ENCODE peak calls at places on chromosomes 13 and 19, in five cellular contexts. One of them, this sample, is unnamed. For H3K4me1, the result is how much of the 10 kb centered on the place peaks cover.

GRCh38 chr19:15129856-15130580 is 22.8 kb downstream of the SYDE1 start:
- DNase-seq in psoas muscle: no peak
- DNase-seq in CD8-positive, alpha-beta T cell: no peak
- DNase-seq in PC-9: peak
- DNase-seq in BE2C: no peak
- DNase-seq in this sample: peak

GRCh38 chr19:7701654-7702457 is at the start of gene FCER2:
- DNase-seq in CD8-positive, alpha-beta T cell: no peak
- DNase-seq in psoas muscle: no peak
- DNase-seq in BE2C: no peak
- DNase-seq in PC-9: no peak
- DNase-seq in this sample: no peak

GRCh38 chr13:107079423-107080099 is 511.6 kb upstream of the ARGLU1 start:
- DNase-seq in PC-9: no peak
- DNase-seq in psoas muscle: no peak
- DNase-seq in BE2C: no peak
- DNase-seq in CD8-positive, alpha-beta T cell: no peak
- DNase-seq in this sample: no peak

GRCh38 chr13:73765651-73766384 is 368.4 kb downstream of the KLF12 start:
- DNase-seq in psoas muscle: peak
- DNase-seq in CD8-positive, alpha-beta T cell: peak
- DNase-seq in PC-9: no peak
- DNase-seq in BE2C: peak
- DNase-seq in this sample: peak

GRCh38 chr13:36819811-36820140 is 754 bp downstream of the RFXAP start:
- DNase-seq in CD8-positive, alpha-beta T cell: peak
- DNase-seq in BE2C: peak
- DNase-seq in PC-9: no peak
- DNase-seq in psoas muscle: no peak
- DNase-seq in this sample: no peak

GRCh38 chr13:48975101-48975925 is at the start of gene FNDC3A:
- DNase-seq in psoas muscle: peak
- DNase-seq in PC-9: peak
- DNase-seq in BE2C: peak
- DNase-seq in CD8-positive, alpha-beta T cell: peak
- DNase-seq in this sample: peak

GRCh38 chr19:39032164-39032918 is at the start of gene FBXO27:
- DNase-seq in psoas muscle: peak
- DNase-seq in BE2C: no peak
- DNase-seq in CD8-positive, alpha-beta T cell: no peak
- DNase-seq in PC-9: peak
- DNase-seq in this sample: peak

GRCh38 chr13:40812724-40813445 is 23.5 kb downstream of the SLC25A15 start:
- DNase-seq in PC-9: no peak
- DNase-seq in BE2C: no peak
- DNase-seq in psoas muscle: no peak
- DNase-seq in CD8-positive, alpha-beta T cell: no peak
- DNase-seq in this sample: no peak

GRCh38 chr19:38669532-38669931 is 22.1 kb downstream of the ACTN4 start:
- DNase-seq in BE2C: no peak
- DNase-seq in CD8-positive, alpha-beta T cell: peak
- DNase-seq in PC-9: no peak
- DNase-seq in psoas muscle: no peak
- DNase-seq in this sample: no peak

GRCh38 chr13:114045113-114045735 is 71.3 kb upstream of the C13orf46 start:
- DNase-seq in psoas muscle: no peak
- DNase-seq in PC-9: no peak
- DNase-seq in CD8-positive, alpha-beta T cell: no peak
- DNase-seq in BE2C: no peak
- DNase-seq in this sample: no peak

GRCh38 chr13:101289764-101290163 is 126.5 kb downstream of the NALCN start:
- DNase-seq in PC-9: no peak
- DNase-seq in CD8-positive, alpha-beta T cell: no peak
- DNase-seq in BE2C: peak
- DNase-seq in psoas muscle: no peak
- DNase-seq in this sample: peak

GRCh38 chr13:112449545-112449930 is 73.4 kb downstream of the SPACA7 start:
- DNase-seq in PC-9: no peak
- DNase-seq in CD8-positive, alpha-beta T cell: no peak
- DNase-seq in psoas muscle: no peak
- DNase-seq in BE2C: no peak
- DNase-seq in this sample: no peak

GRCh38 chr13:27177852-27178251 is 6.2 kb upstream of the USP12 start:
- DNase-seq in BE2C: no peak
- DNase-seq in CD8-positive, alpha-beta T cell: no peak
- DNase-seq in PC-9: no peak
- DNase-seq in psoas muscle: no peak
- DNase-seq in this sample: no peak

GRCh38 chr13:29362849-29363604 is 232.5 kb downstream of the SLC7A1 start:
- DNase-seq in psoas muscle: no peak
- DNase-seq in CD8-positive, alpha-beta T cell: peak
- DNase-seq in PC-9: no peak
- DNase-seq in BE2C: peak
- DNase-seq in this sample: peak

GRCh38 chr13:99086149-99086868 is 108.4 kb upstream of the DOCK9 start:
- DNase-seq in psoas muscle: peak
- DNase-seq in CD8-positive, alpha-beta T cell: peak
- DNase-seq in PC-9: peak
- DNase-seq in BE2C: peak
- DNase-seq in this sample: peak

GRCh38 chr13:22934744-22935523 is 245.8 kb upstream of the SGCG start:
- DNase-seq in BE2C: no peak
- DNase-seq in PC-9: no peak
- DNase-seq in psoas muscle: no peak
- DNase-seq in CD8-positive, alpha-beta T cell: no peak
- DNase-seq in this sample: no peak

DNA sequence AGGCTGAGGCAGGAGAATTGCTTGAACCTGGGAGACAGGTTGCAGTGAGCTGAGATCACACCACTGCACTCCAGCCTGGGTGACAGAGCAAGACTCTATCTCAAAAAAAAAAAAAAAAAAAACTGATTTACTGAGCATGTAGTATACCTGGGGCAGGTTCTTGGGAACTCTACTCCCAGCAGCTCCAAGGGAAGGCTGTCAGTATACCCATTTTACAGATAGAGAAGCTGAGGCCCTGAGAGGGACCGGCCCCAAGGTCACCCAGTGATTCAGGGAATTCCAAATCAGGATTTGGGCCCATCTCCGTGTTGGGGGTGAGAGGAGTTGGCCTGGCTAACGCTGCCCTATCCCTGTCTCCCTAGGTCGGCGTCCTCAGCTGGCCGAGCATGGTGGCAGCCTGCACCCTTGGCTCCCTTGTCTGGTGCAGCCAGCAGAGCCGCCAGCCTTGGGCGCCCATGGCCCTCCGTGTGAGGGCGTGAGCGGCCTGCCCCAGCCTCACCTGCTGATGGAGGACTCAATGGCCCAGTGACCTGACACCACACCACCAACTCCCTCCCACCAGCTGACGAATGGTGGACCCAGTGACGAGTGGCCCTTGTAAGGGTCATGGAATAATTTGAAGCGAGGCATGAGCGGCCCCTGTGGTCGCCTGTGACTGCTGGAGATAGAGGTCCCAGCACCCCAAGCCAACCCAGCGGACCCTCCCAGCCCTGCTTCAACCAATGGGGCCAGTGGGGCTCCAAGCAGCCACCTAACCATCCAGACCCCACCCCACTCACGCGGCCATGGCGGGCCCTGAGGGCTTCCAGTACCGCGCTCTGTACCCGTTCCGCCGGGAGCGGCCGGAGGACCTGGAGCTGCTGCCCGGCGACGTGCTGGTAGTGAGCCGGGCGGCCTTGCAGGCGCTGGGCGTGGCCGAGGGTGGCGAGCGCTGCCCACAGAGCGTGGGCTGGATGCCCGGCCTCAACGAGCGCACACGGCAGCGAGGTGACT is 2.4 kb downstream of the PIK3R2 start:
- DNase-seq in psoas muscle: no peak
- DNase-seq in BE2C: no peak
- DNase-seq in PC-9: no peak
- DNase-seq in CD8-positive, alpha-beta T cell: no peak
- DNase-seq in this sample: no peak
- H3K4me1 ChIP-seq in psoas muscle: half or more
- H3K4me1 ChIP-seq in BE2C: under half
- H3K4me1 ChIP-seq in PC-9: under half
- H3K4me1 ChIP-seq in CD8-positive, alpha-beta T cell: under half
- H3K4me1 ChIP-seq in this sample: under half

DNA sequence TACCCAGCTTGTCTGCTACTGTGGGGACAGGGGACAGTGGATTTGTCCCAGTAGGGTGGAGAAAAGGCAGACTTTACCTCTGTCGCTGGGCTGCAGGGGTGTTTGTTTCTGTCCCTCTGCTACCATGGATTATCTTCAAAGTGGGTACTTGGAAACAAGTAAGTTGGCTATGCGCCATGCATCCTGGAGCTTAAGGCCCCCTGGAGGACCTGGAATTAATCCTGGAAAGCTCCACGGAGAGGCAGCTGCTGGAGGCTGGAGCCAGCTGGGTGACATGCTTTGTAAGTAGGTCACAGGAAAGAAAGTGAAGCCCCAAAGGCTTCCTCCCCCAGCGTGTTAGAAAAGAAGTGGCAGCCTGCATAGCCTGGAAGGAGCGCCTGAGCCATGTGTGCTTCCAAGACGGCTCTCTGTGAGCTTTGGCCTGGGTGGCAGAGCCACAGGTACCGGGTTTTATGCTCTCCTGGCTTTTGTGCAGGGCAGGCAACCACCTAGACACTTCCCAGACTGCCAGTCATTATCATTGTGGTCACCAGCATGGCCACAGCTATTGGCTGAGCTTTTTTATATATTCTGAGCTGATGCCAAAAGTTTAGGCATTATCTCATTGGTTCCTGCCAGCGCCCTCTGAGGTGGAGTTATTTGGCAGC is 9.5 kb downstream of the B3GLCT start:
- DNase-seq in BE2C: peak
- DNase-seq in CD8-positive, alpha-beta T cell: no peak
- DNase-seq in psoas muscle: peak
- DNase-seq in PC-9: no peak
- DNase-seq in this sample: no peak
- H3K4me3 ChIP-seq in BE2C: peak
- H3K4me3 ChIP-seq in CD8-positive, alpha-beta T cell: no peak
- H3K4me3 ChIP-seq in psoas muscle: no peak
- H3K4me3 ChIP-seq in PC-9: no peak
- H3K4me3 ChIP-seq in this sample: no peak

GRCh38 chr19:40596608-40597328 is 4.4 kb upstream of the LTBP4 start:
- DNase-seq in BE2C: peak
- DNase-seq in psoas muscle: peak
- DNase-seq in CD8-positive, alpha-beta T cell: no peak
- DNase-seq in PC-9: no peak
- DNase-seq in this sample: peak

GRCh38 chr19:40597329-40597838 is 3.8 kb upstream of the LTBP4 start:
- DNase-seq in CD8-positive, alpha-beta T cell: no peak
- DNase-seq in BE2C: no peak
- DNase-seq in psoas muscle: no peak
- DNase-seq in PC-9: no peak
- DNase-seq in this sample: no peak

GRCh38 chr19:40594251-40594650 is 6.9 kb upstream of the LTBP4 start:
- DNase-seq in psoas muscle: no peak
- DNase-seq in CD8-positive, alpha-beta T cell: no peak
- DNase-seq in PC-9: no peak
- DNase-seq in BE2C: no peak
- DNase-seq in this sample: no peak

GRCh38 chr19:40592170-40592569 is 9.0 kb upstream of the LTBP4 start:
- DNase-seq in BE2C: no peak
- DNase-seq in PC-9: peak
- DNase-seq in CD8-positive, alpha-beta T cell: no peak
- DNase-seq in psoas muscle: no peak
- DNase-seq in this sample: no peak

GRCh38 chr19:40594657-40595077 is 6.5 kb upstream of the LTBP4 start:
- DNase-seq in psoas muscle: no peak
- DNase-seq in CD8-positive, alpha-beta T cell: no peak
- DNase-seq in PC-9: no peak
- DNase-seq in BE2C: no peak
- DNase-seq in this sample: no peak
- TF ChIP-seq CTCF in psoas muscle: no peak
- TF ChIP-seq CTCF in CD8-positive, alpha-beta T cell: no peak
- TF ChIP-seq CTCF in PC-9: no peak
- TF ChIP-seq CTCF in BE2C: no peak
- TF ChIP-seq CTCF in this sample: no peak

GRCh38 chr19:46469541-46470185 is 1.7 kb downstream of the PNMA8A start:
- DNase-seq in psoas muscle: no peak
- DNase-seq in PC-9: no peak
- DNase-seq in BE2C: no peak
- DNase-seq in CD8-positive, alpha-beta T cell: no peak
- DNase-seq in this sample: no peak

GRCh38 chr19:46471116-46471733 is at the start of gene PNMA8A:
- DNase-seq in CD8-positive, alpha-beta T cell: no peak
- DNase-seq in psoas muscle: peak
- DNase-seq in PC-9: no peak
- DNase-seq in BE2C: peak
- DNase-seq in this sample: no peak

GRCh38 chr19:46472592-46472991 is 1.2 kb upstream of the PNMA8A start:
- DNase-seq in psoas muscle: no peak
- DNase-seq in CD8-positive, alpha-beta T cell: no peak
- DNase-seq in BE2C: no peak
- DNase-seq in PC-9: no peak
- DNase-seq in this sample: no peak

GRCh38 chr19:46471778-46472543 is 598 bp upstream of the PNMA8A start:
- DNase-seq in CD8-positive, alpha-beta T cell: no peak
- DNase-seq in psoas muscle: no peak
- DNase-seq in BE2C: no peak
- DNase-seq in PC-9: no peak
- DNase-seq in this sample: no peak

GRCh38 chr19:46470376-46470775 is 987 bp downstream of the PNMA8A start:
- DNase-seq in BE2C: no peak
- DNase-seq in PC-9: no peak
- DNase-seq in CD8-positive, alpha-beta T cell: no peak
- DNase-seq in psoas muscle: no peak
- DNase-seq in this sample: no peak
- H3K4me1 ChIP-seq in BE2C: under half
- H3K4me1 ChIP-seq in PC-9: under half
- H3K4me1 ChIP-seq in CD8-positive, alpha-beta T cell: under half
- H3K4me1 ChIP-seq in psoas muscle: under half
- H3K4me1 ChIP-seq in this sample: under half

DNA sequence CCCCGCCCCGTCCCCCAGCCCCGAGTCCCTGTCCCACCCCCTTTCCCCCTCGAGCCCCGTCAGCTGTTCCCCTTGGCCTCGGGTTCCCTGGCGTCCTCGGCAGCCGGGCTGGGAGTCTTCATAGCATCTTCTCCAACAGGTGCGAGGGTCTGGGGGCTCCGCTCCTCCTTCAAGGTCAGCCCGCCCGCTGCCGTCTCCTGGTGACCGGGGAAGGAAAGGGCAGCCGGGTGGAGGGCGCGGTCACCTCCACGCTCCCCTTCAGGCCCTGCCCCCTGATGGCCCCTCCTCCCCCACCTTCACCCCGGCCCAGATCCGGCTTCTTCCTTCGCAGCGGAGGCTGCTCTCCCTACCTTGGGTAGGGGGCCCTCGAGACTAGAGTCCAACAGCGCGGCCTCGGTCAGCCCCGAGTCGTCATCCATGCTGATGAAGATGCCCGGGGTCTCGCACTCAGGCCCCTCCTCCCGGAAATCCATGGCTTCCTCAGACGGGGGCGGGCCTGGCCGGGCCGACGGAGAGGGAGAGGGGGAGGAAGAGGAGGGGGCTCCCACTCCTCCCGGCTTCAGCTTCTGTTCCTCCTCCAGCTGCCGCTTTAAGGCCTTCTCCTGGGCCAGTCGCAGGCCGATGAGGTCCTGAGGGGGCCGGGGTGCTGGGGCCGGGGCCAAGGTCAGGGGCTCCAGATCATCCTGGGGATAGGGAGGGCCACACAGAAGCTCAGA is 551 bp upstream of the RSPH6A start:
- DNase-seq in PC-9: no peak
- DNase-seq in BE2C: no peak
- DNase-seq in CD8-positive, alpha-beta T cell: no peak
- DNase-seq in psoas muscle: no peak
- DNase-seq in this sample: no peak
- H3K4me3 ChIP-seq in PC-9: no peak
- H3K4me3 ChIP-seq in BE2C: no peak
- H3K4me3 ChIP-seq in CD8-positive, alpha-beta T cell: no peak
- H3K4me3 ChIP-seq in psoas muscle: peak
- H3K4me3 ChIP-seq in this sample: no peak

This sample was measured in Caco-2.